ENCODE peak calls at places on chromosomes 3 and 15, in ten cellular contexts. One of them, this sample, is unnamed.

GRCh38 chr3:74067296-74067695 is 442.6 kb upstream of the PDZRN3 start:
- DNase-seq in SK-N-DZ: no peak
- DNase-seq in GM13977: no peak
- DNase-seq in NCI-H774: peak
- DNase-seq in GDM1: no peak
- DNase-seq in NCI-H1436 treated with DMSO at 0.1 percent for 48 hours: no peak
- DNase-seq in islet precursor cell: no peak
- DNase-seq in NCI-H1105 treated with DMSO at 0.1 percent for 48 hours: peak
- DNase-seq in WERI-Rb-1: peak
- DNase-seq in B cell: no peak
- DNase-seq in this sample: no peak

GRCh38 chr3:13391308-13391707 is 28.8 kb downstream of the NUP210 start:
- DNase-seq in NCI-H1436 treated with DMSO at 0.1 percent for 48 hours: no peak
- DNase-seq in NCI-H774: no peak
- DNase-seq in WERI-Rb-1: no peak
- DNase-seq in islet precursor cell: no peak
- DNase-seq in GDM1: no peak
- DNase-seq in SK-N-DZ: no peak
- DNase-seq in GM13977: no peak
- DNase-seq in B cell: no peak
- DNase-seq in NCI-H1105 treated with DMSO at 0.1 percent for 48 hours: no peak
- DNase-seq in this sample: no peak

GRCh38 chr15:52050416-52050815 is 31.4 kb downstream of the MAPK6 start:
- DNase-seq in GDM1: no peak
- DNase-seq in SK-N-DZ: no peak
- DNase-seq in NCI-H1436 treated with DMSO at 0.1 percent for 48 hours: no peak
- DNase-seq in NCI-H1105 treated with DMSO at 0.1 percent for 48 hours: no peak
- DNase-seq in GM13977: no peak
- DNase-seq in B cell: no peak
- DNase-seq in islet precursor cell: no peak
- DNase-seq in NCI-H774: no peak
- DNase-seq in WERI-Rb-1: no peak
- DNase-seq in this sample: no peak

GRCh38 chr3:24740367-24740766 is 245.7 kb upstream of the THRB start:
- DNase-seq in NCI-H1105 treated with DMSO at 0.1 percent for 48 hours: no peak
- DNase-seq in NCI-H774: no peak
- DNase-seq in WERI-Rb-1: no peak
- DNase-seq in GM13977: no peak
- DNase-seq in islet precursor cell: no peak
- DNase-seq in GDM1: no peak
- DNase-seq in B cell: no peak
- DNase-seq in SK-N-DZ: no peak
- DNase-seq in NCI-H1436 treated with DMSO at 0.1 percent for 48 hours: no peak
- DNase-seq in this sample: no peak

GRCh38 chr3:95434436-95434835 is 1371.6 kb downstream of the NSUN3 start:
- DNase-seq in NCI-H1436 treated with DMSO at 0.1 percent for 48 hours: no peak
- DNase-seq in B cell: no peak
- DNase-seq in SK-N-DZ: no peak
- DNase-seq in NCI-H774: no peak
- DNase-seq in GDM1: no peak
- DNase-seq in NCI-H1105 treated with DMSO at 0.1 percent for 48 hours: no peak
- DNase-seq in islet precursor cell: no peak
- DNase-seq in WERI-Rb-1: no peak
- DNase-seq in GM13977: no peak
- DNase-seq in this sample: no peak

GRCh38 chr3:175073209-175073905 is 214.2 kb downstream of the NAALADL2 start:
- DNase-seq in GDM1: no peak
- DNase-seq in NCI-H774: no peak
- DNase-seq in GM13977: no peak
- DNase-seq in SK-N-DZ: no peak
- DNase-seq in NCI-H1436 treated with DMSO at 0.1 percent for 48 hours: no peak
- DNase-seq in WERI-Rb-1: no peak
- DNase-seq in NCI-H1105 treated with DMSO at 0.1 percent for 48 hours: peak
- DNase-seq in islet precursor cell: no peak
- DNase-seq in B cell: no peak
- DNase-seq in this sample: no peak

GRCh38 chr15:39499701-39500100 is 81.2 kb upstream of the THBS1 start:
- DNase-seq in SK-N-DZ: no peak
- DNase-seq in GDM1: no peak
- DNase-seq in islet precursor cell: no peak
- DNase-seq in NCI-H1436 treated with DMSO at 0.1 percent for 48 hours: no peak
- DNase-seq in B cell: no peak
- DNase-seq in NCI-H1105 treated with DMSO at 0.1 percent for 48 hours: no peak
- DNase-seq in WERI-Rb-1: no peak
- DNase-seq in GM13977: no peak
- DNase-seq in NCI-H774: no peak
- DNase-seq in this sample: no peak

GRCh38 chr3:44444437-44444836 is 33.0 kb downstream of the ZNF445 start:
- DNase-seq in B cell: no peak
- DNase-seq in SK-N-DZ: no peak
- DNase-seq in islet precursor cell: no peak
- DNase-seq in NCI-H1105 treated with DMSO at 0.1 percent for 48 hours: no peak
- DNase-seq in NCI-H774: no peak
- DNase-seq in WERI-Rb-1: no peak
- DNase-seq in GM13977: no peak
- DNase-seq in NCI-H1436 treated with DMSO at 0.1 percent for 48 hours: no peak
- DNase-seq in GDM1: no peak
- DNase-seq in this sample: no peak

GRCh38 chr3:125024817-125025216 is 31.0 kb downstream of the HEG1 start:
- DNase-seq in NCI-H1105 treated with DMSO at 0.1 percent for 48 hours: no peak
- DNase-seq in GDM1: no peak
- DNase-seq in NCI-H774: no peak
- DNase-seq in islet precursor cell: peak
- DNase-seq in B cell: no peak
- DNase-seq in NCI-H1436 treated with DMSO at 0.1 percent for 48 hours: no peak
- DNase-seq in SK-N-DZ: no peak
- DNase-seq in GM13977: no peak
- DNase-seq in WERI-Rb-1: no peak
- DNase-seq in this sample: no peak

GRCh38 chr3:11134794-11135193 is 19.5 kb upstream of the HRH1 start:
- DNase-seq in NCI-H1105 treated with DMSO at 0.1 percent for 48 hours: no peak
- DNase-seq in GM13977: no peak
- DNase-seq in NCI-H774: no peak
- DNase-seq in GDM1: no peak
- DNase-seq in SK-N-DZ: no peak
- DNase-seq in B cell: no peak
- DNase-seq in NCI-H1436 treated with DMSO at 0.1 percent for 48 hours: no peak
- DNase-seq in islet precursor cell: peak
- DNase-seq in WERI-Rb-1: no peak
- DNase-seq in this sample: no peak

GRCh38 chr15:51108933-51109550 is 14.3 kb upstream of the TNFAIP8L3 start:
- DNase-seq in SK-N-DZ: no peak
- DNase-seq in NCI-H1105 treated with DMSO at 0.1 percent for 48 hours: no peak
- DNase-seq in islet precursor cell: no peak
- DNase-seq in NCI-H774: no peak
- DNase-seq in GDM1: no peak
- DNase-seq in WERI-Rb-1: no peak
- DNase-seq in B cell: no peak
- DNase-seq in GM13977: no peak
- DNase-seq in NCI-H1436 treated with DMSO at 0.1 percent for 48 hours: no peak
- DNase-seq in this sample: no peak

GRCh38 chr3:157868168-157868567 is 238.1 kb downstream of the SHOX2 start:
- DNase-seq in GM13977: no peak
- DNase-seq in WERI-Rb-1: no peak
- DNase-seq in B cell: no peak
- DNase-seq in NCI-H1105 treated with DMSO at 0.1 percent for 48 hours: no peak
- DNase-seq in NCI-H774: no peak
- DNase-seq in NCI-H1436 treated with DMSO at 0.1 percent for 48 hours: no peak
- DNase-seq in SK-N-DZ: no peak
- DNase-seq in islet precursor cell: no peak
- DNase-seq in GDM1: no peak
- DNase-seq in this sample: no peak

GRCh38 chr15:63037996-63038720 is 4.4 kb upstream of the TPM1 start:
- DNase-seq in WERI-Rb-1: no peak
- DNase-seq in NCI-H774: peak
- DNase-seq in GDM1: no peak
- DNase-seq in SK-N-DZ: no peak
- DNase-seq in B cell: no peak
- DNase-seq in NCI-H1436 treated with DMSO at 0.1 percent for 48 hours: no peak
- DNase-seq in NCI-H1105 treated with DMSO at 0.1 percent for 48 hours: peak
- DNase-seq in islet precursor cell: peak
- DNase-seq in GM13977: no peak
- DNase-seq in this sample: no peak

GRCh38 chr3:30260747-30261146 is 345.7 kb upstream of the TGFBR2 start:
- DNase-seq in GM13977: no peak
- DNase-seq in NCI-H1436 treated with DMSO at 0.1 percent for 48 hours: no peak
- DNase-seq in GDM1: no peak
- DNase-seq in B cell: no peak
- DNase-seq in islet precursor cell: no peak
- DNase-seq in NCI-H1105 treated with DMSO at 0.1 percent for 48 hours: no peak
- DNase-seq in WERI-Rb-1: no peak
- DNase-seq in SK-N-DZ: no peak
- DNase-seq in NCI-H774: no peak
- DNase-seq in this sample: no peak

GRCh38 chr3:186213946-186214345 is 105.1 kb upstream of the ETV5 start:
- DNase-seq in islet precursor cell: no peak
- DNase-seq in NCI-H1105 treated with DMSO at 0.1 percent for 48 hours: no peak
- DNase-seq in B cell: no peak
- DNase-seq in WERI-Rb-1: no peak
- DNase-seq in NCI-H1436 treated with DMSO at 0.1 percent for 48 hours: no peak
- DNase-seq in GM13977: no peak
- DNase-seq in NCI-H774: no peak
- DNase-seq in SK-N-DZ: no peak
- DNase-seq in GDM1: no peak
- DNase-seq in this sample: no peak

GRCh38 chr3:60399861-60400845 is 851.1 kb downstream of the FHIT start:
- DNase-seq in NCI-H774: no peak
- DNase-seq in NCI-H1436 treated with DMSO at 0.1 percent for 48 hours: peak
- DNase-seq in GDM1: no peak
- DNase-seq in NCI-H1105 treated with DMSO at 0.1 percent for 48 hours: no peak
- DNase-seq in WERI-Rb-1: no peak
- DNase-seq in GM13977: no peak
- DNase-seq in B cell: no peak
- DNase-seq in SK-N-DZ: no peak
- DNase-seq in islet precursor cell: peak
- DNase-seq in this sample: no peak

GRCh38 chr15:62795700-62796099 is 246.8 kb upstream of the TPM1 start:
- DNase-seq in B cell: no peak
- DNase-seq in NCI-H1436 treated with DMSO at 0.1 percent for 48 hours: no peak
- DNase-seq in islet precursor cell: no peak
- DNase-seq in NCI-H774: no peak
- DNase-seq in NCI-H1105 treated with DMSO at 0.1 percent for 48 hours: no peak
- DNase-seq in GM13977: no peak
- DNase-seq in WERI-Rb-1: no peak
- DNase-seq in SK-N-DZ: no peak
- DNase-seq in GDM1: no peak
- DNase-seq in this sample: no peak

GRCh38 chr3:107421170-107421792 is 44.0 kb downstream of the CCDC54 start:
- DNase-seq in WERI-Rb-1: no peak
- DNase-seq in NCI-H1436 treated with DMSO at 0.1 percent for 48 hours: no peak
- DNase-seq in islet precursor cell: peak
- DNase-seq in NCI-H774: peak
- DNase-seq in SK-N-DZ: peak
- DNase-seq in B cell: peak
- DNase-seq in GM13977: peak
- DNase-seq in GDM1: peak
- DNase-seq in NCI-H1105 treated with DMSO at 0.1 percent for 48 hours: peak
- DNase-seq in this sample: no peak

GRCh38 chr3:197487911-197488391 is 67.8 kb downstream of the BDH1 start:
- DNase-seq in islet precursor cell: peak
- DNase-seq in WERI-Rb-1: no peak
- DNase-seq in SK-N-DZ: no peak
- DNase-seq in NCI-H774: peak
- DNase-seq in NCI-H1436 treated with DMSO at 0.1 percent for 48 hours: no peak
- DNase-seq in B cell: no peak
- DNase-seq in NCI-H1105 treated with DMSO at 0.1 percent for 48 hours: no peak
- DNase-seq in GM13977: no peak
- DNase-seq in GDM1: no peak
- DNase-seq in this sample: no peak

GRCh38 chr15:101538177-101538576 is 48.7 kb upstream of the PCSK6 start:
- DNase-seq in GDM1: no peak
- DNase-seq in NCI-H1105 treated with DMSO at 0.1 percent for 48 hours: no peak
- DNase-seq in NCI-H1436 treated with DMSO at 0.1 percent for 48 hours: no peak
- DNase-seq in GM13977: no peak
- DNase-seq in WERI-Rb-1: no peak
- DNase-seq in NCI-H774: no peak
- DNase-seq in B cell: no peak
- DNase-seq in SK-N-DZ: no peak
- DNase-seq in islet precursor cell: no peak
- DNase-seq in this sample: no peak

GRCh38 chr3:102063572-102063971 is 214.3 kb downstream of the NFKBIZ start:
- DNase-seq in GM13977: no peak
- DNase-seq in islet precursor cell: no peak
- DNase-seq in GDM1: no peak
- DNase-seq in NCI-H1105 treated with DMSO at 0.1 percent for 48 hours: no peak
- DNase-seq in B cell: no peak
- DNase-seq in NCI-H1436 treated with DMSO at 0.1 percent for 48 hours: no peak
- DNase-seq in SK-N-DZ: no peak
- DNase-seq in WERI-Rb-1: no peak
- DNase-seq in NCI-H774: no peak
- DNase-seq in this sample: no peak

GRCh38 chr15:44215594-44215993 is 20.5 kb upstream of the FRMD5 start:
- DNase-seq in NCI-H774: no peak
- DNase-seq in GM13977: no peak
- DNase-seq in GDM1: no peak
- DNase-seq in B cell: no peak
- DNase-seq in NCI-H1436 treated with DMSO at 0.1 percent for 48 hours: no peak
- DNase-seq in WERI-Rb-1: no peak
- DNase-seq in SK-N-DZ: no peak
- DNase-seq in NCI-H1105 treated with DMSO at 0.1 percent for 48 hours: no peak
- DNase-seq in islet precursor cell: peak
- DNase-seq in this sample: no peak

GRCh38 chr15:68409736-68410370 is 22.1 kb downstream of the ITGA11 start:
- DNase-seq in GDM1: no peak
- DNase-seq in islet precursor cell: peak
- DNase-seq in NCI-H1436 treated with DMSO at 0.1 percent for 48 hours: no peak
- DNase-seq in GM13977: no peak
- DNase-seq in B cell: peak
- DNase-seq in NCI-H1105 treated with DMSO at 0.1 percent for 48 hours: no peak
- DNase-seq in SK-N-DZ: no peak
- DNase-seq in WERI-Rb-1: no peak
- DNase-seq in NCI-H774: no peak
- DNase-seq in this sample: no peak

GRCh38 chr15:58227706-58228543 is 89.7 kb downstream of the AQP9 start:
- DNase-seq in B cell: no peak
- DNase-seq in islet precursor cell: peak
- DNase-seq in NCI-H1105 treated with DMSO at 0.1 percent for 48 hours: peak
- DNase-seq in SK-N-DZ: peak
- DNase-seq in GDM1: peak
- DNase-seq in NCI-H774: peak
- DNase-seq in WERI-Rb-1: peak
- DNase-seq in NCI-H1436 treated with DMSO at 0.1 percent for 48 hours: peak
- DNase-seq in GM13977: peak
- DNase-seq in this sample: no peak

GRCh38 chr15:46088486-46089437 is 453.9 kb downstream of the SQOR start:
- DNase-seq in WERI-Rb-1: no peak
- DNase-seq in GDM1: no peak
- DNase-seq in NCI-H1436 treated with DMSO at 0.1 percent for 48 hours: no peak
- DNase-seq in islet precursor cell: no peak
- DNase-seq in B cell: no peak
- DNase-seq in SK-N-DZ: no peak
- DNase-seq in GM13977: no peak
- DNase-seq in NCI-H774: no peak
- DNase-seq in NCI-H1105 treated with DMSO at 0.1 percent for 48 hours: no peak
- DNase-seq in this sample: no peak

GRCh38 chr3:13042932-13043275 is 30.3 kb downstream of the IQSEC1 start:
- DNase-seq in NCI-H774: no peak
- DNase-seq in NCI-H1436 treated with DMSO at 0.1 percent for 48 hours: no peak
- DNase-seq in GM13977: no peak
- DNase-seq in GDM1: no peak
- DNase-seq in WERI-Rb-1: no peak
- DNase-seq in islet precursor cell: peak
- DNase-seq in B cell: no peak
- DNase-seq in SK-N-DZ: peak
- DNase-seq in NCI-H1105 treated with DMSO at 0.1 percent for 48 hours: no peak
- DNase-seq in this sample: no peak

GRCh38 chr3:66403268-66403990 is 97.4 kb downstream of the LRIG1 start:
- DNase-seq in SK-N-DZ: no peak
- DNase-seq in NCI-H774: no peak
- DNase-seq in B cell: no peak
- DNase-seq in WERI-Rb-1: no peak
- DNase-seq in NCI-H1105 treated with DMSO at 0.1 percent for 48 hours: no peak
- DNase-seq in GDM1: no peak
- DNase-seq in islet precursor cell: peak
- DNase-seq in NCI-H1436 treated with DMSO at 0.1 percent for 48 hours: no peak
- DNase-seq in GM13977: no peak
- DNase-seq in this sample: no peak

GRCh38 chr3:107737909-107738308 is 215.1 kb downstream of the BBX start:
- DNase-seq in islet precursor cell: no peak
- DNase-seq in GM13977: no peak
- DNase-seq in SK-N-DZ: no peak
- DNase-seq in NCI-H774: no peak
- DNase-seq in WERI-Rb-1: no peak
- DNase-seq in B cell: no peak
- DNase-seq in NCI-H1105 treated with DMSO at 0.1 percent for 48 hours: no peak
- DNase-seq in NCI-H1436 treated with DMSO at 0.1 percent for 48 hours: no peak
- DNase-seq in GDM1: no peak
- DNase-seq in this sample: no peak